ENCODE peak calls at places on chromosomes 16 and 17, in five cellular contexts. N is WERI-Rb-1, L is neuronal stem cell, Z is endodermal cell, B is aorta. M is an unnamed sample. For H3K36me3, the result is how much of the 10 kb centered on the place peaks cover.

GRCh38 chr16:86455609-86456008 is 54.7 kb upstream of the FOXF1 start:
- DNase-seq in Z (no peak), N (no peak), L (no peak), B (no peak), M (no peak)

GRCh38 chr17:65604070-65604469 is 42.6 kb upstream of the AXIN2 start:
- DNase-seq in L (no peak), Z (no peak), N (no peak), B (no peak), M (no peak)

GRCh38 chr17:57714660-57715059 is 30.4 kb downstream of the CCDC182 start:
- DNase-seq in N (no peak), Z (peak), L (no peak), B (no peak), M (no peak)

GRCh38 chr17:76365256-76365903 is 11.7 kb upstream of the PRPSAP1 start:
- DNase-seq in N (no peak), L (no peak), B (no peak), Z (peak), M (no peak)

GRCh38 chr16:79509221-79509631 is 91.3 kb downstream of the MAF start:
- DNase-seq in L (no peak), N (no peak), B (peak), Z (peak), M (no peak)

GRCh38 chr17:21843318-21843865 is 151.1 kb downstream of the KCNJ18 start:
- DNase-seq in B (no peak), L (no peak), N (no peak), Z (no peak), M (no peak)

GRCh38 chr17:27241346-27241946 is 52.5 kb upstream of the WSB1 start:
- DNase-seq in Z (peak), N (no peak), L (no peak), B (no peak), M (no peak)

GRCh38 chr16:23595246-23595950 is 718 bp downstream of the NDUFAB1 start:
- DNase-seq in L (no peak), B (no peak), Z (no peak), N (no peak), M (no peak)

GRCh38 chr17:2189231-2189630 is 114.4 kb downstream of the SMG6 start:
- DNase-seq in N (no peak), L (no peak), Z (no peak), B (no peak), M (no peak)

GRCh38 chr16:67185003-67185865 is 1.5 kb upstream of the MATCAP1 start:
- DNase-seq in B (peak), N (peak), L (peak), Z (peak), M (peak)

GRCh38 chr16:31329671-31330552 is 25.1 kb upstream of the ITGAX start:
- DNase-seq in B (no peak), N (no peak), L (no peak), Z (peak), M (no peak)

GRCh38 chr16:29745853-29746345 is at the start of gene C16orf54:
- DNase-seq in L (no peak), Z (no peak), N (no peak), B (peak), M (peak)

GRCh38 chr17:17344507-17345293 is 41.5 kb downstream of the NT5M start:
- DNase-seq in L (no peak), Z (peak), N (no peak), B (peak), M (no peak)

GRCh38 chr16:9042943-9043680 is 48.3 kb upstream of the HAPSTR1 start:
- DNase-seq in Z (no peak), B (no peak), N (no peak), L (no peak), M (no peak)

GRCh38 chr17:41394254-41395016 is 3.0 kb downstream of the KRT31 start:
- DNase-seq in L (no peak), Z (peak), B (no peak), N (no peak), M (no peak)

GRCh38 chr16:56325956-56326355 is 99.4 kb downstream of the AMFR start:
- DNase-seq in L (no peak), N (no peak), B (no peak), Z (no peak), M (no peak)

GRCh38 chr17:56121661-56122060 is 31.6 kb upstream of the ANKFN1 start:
- DNase-seq in B (no peak), N (peak), L (no peak), Z (no peak), M (no peak)

GRCh38 chr17:66909811-66910210 is 54.7 kb upstream of the CACNG4 start:
- DNase-seq in N (no peak), L (no peak), B (no peak), Z (no peak), M (no peak)

DNA sequence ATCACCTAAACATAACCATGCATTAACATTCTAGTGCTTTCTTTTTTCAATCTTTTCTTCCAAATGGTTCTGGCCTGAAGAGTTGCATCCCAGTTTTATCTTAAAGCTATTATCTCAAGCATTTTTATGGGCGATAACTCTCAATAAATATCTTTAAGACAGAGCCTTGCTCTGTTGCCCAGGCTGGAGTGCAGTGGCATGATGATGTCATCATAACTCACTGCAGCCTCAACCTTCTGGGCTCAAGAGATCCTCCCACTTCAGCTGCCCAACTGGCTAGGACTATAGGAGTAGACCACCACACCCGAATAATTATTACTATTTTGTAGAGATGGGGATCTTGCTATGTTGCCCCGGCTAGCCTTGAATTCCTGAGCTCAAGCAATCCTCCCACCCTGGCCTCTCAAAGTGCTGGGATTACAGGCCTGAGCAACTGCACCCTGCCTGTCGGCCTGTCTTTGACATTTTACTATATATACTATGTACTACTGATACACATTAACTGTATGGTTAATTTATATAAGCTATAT is 26.1 kb upstream of the CYTH1 start:
- DNase-seq in L (no peak), N (no peak), B (no peak), Z (no peak), M (no peak)
- H3K36me3 ChIP-seq in L (under half), N (half or more), B (under half), Z (half or more), M (half or more)

DNA sequence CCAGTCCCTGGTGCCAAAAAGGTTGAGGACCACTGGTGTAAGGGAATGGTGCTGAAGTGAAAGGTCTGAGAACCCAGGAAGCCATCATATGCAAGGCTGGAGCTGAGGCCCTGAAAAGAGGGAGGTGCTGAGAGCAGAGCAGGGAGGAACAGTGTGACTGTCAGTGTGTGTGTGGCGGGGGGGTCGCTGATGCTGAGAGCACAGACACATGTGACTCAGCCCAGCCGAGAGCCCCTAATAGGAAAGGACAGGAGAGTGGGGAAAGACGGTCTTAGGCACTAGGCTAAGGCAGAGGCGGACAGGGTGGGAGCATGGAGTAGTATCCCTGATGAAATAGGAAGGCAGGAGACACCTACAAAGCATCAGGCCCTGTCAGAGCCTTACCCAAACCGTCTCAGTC is 1.2 kb downstream of the B9D1 start:
- DNase-seq in N (no peak), L (no peak), B (peak), Z (peak), M (peak)
- H3K4me3 ChIP-seq in N (no peak), L (no peak), B (no peak), Z (no peak), M (no peak)

GRCh38 chr16:72256398-72257048 is 84.6 kb upstream of the PMFBP1 start:
- DNase-seq in B (no peak), L (no peak), Z (no peak), N (no peak), M (no peak)
- H3K27ac ChIP-seq in B (no peak), L (no peak), Z (no peak), N (no peak), M (no peak)

GRCh38 chr17:4177732-4178131 is 34.7 kb downstream of the CYB5D2 start:
- DNase-seq in L (no peak), N (no peak), B (no peak), Z (no peak), M (no peak)
- H3K36me3 ChIP-seq in L (half or more), N (half or more), B (under half), Z (half or more), M (under half)

GRCh38 chr16:25012525-25012991 is 2.6 kb downstream of the ARHGAP17 start:
- DNase-seq in B (no peak), L (no peak), Z (no peak), N (no peak), M (no peak)

GRCh38 chr16:25013751-25014499 is 1.2 kb downstream of the ARHGAP17 start:
- DNase-seq in N (no peak), B (no peak), Z (peak), L (no peak), M (no peak)

GRCh38 chr16:25011891-25012499 is 3.2 kb downstream of the ARHGAP17 start:
- DNase-seq in N (no peak), B (no peak), Z (no peak), L (no peak), M (no peak)

GRCh38 chr16:25014500-25015147 is 545 bp downstream of the ARHGAP17 start:
- DNase-seq in B (peak), N (peak), L (peak), Z (peak), M (peak)

GRCh38 chr16:25013049-25013448 is 2.1 kb downstream of the ARHGAP17 start:
- DNase-seq in L (no peak), Z (no peak), B (no peak), N (no peak), M (no peak)
- H3K4me3 ChIP-seq in L (no peak), Z (peak), B (no peak), N (no peak), M (no peak)

GRCh38 chr16:80938035-80938927 is 68.4 kb downstream of the CMC2 start:
- DNase-seq in L (peak), Z (no peak), N (no peak), B (peak), M (no peak)
- H3K27ac ChIP-seq in L (peak), Z (peak), N (no peak), B (no peak), M (no peak)

GRCh38 chr16:70345840-70346239 is 863 bp upstream of the DDX19A start:
- DNase-seq in Z (no peak), N (no peak), L (no peak), B (no peak), M (no peak)

GRCh38 chr16:70349783-70350182 is 3.1 kb downstream of the DDX19A start:
- DNase-seq in B (no peak), L (no peak), N (no peak), Z (no peak), M (no peak)

GRCh38 chr16:70348991-70349390 is 2.3 kb downstream of the DDX19A start:
- DNase-seq in B (no peak), L (no peak), N (no peak), Z (no peak), M (no peak)
- H3K36me3 ChIP-seq in B (under half), L (under half), N (under half), Z (under half), M (under half)

GRCh38 chr17:77428020-77428781 is 287.4 kb downstream of the SEC14L1 start:
- DNase-seq in L (no peak), N (no peak), B (no peak), Z (no peak), M (no peak)
- H3K4me3 ChIP-seq in L (no peak), N (no peak), B (no peak), Z (no peak), M (no peak)

DNA sequence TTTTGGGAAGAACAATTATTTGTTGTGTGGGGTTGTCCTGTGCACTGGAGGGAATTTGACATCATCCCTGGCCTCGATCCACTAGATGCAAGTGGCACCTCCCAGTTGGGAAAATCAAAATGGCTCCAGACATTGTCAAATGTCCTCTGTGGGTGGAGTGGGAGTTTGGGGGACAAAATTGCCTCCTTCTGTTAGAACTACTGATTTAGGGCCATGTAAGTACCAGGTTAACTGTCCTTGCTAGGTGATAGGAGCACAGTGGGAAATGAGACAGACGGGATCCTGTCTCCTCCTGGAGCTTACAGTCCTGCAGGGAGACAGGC is 56.8 kb downstream of the ARHGAP23 start:
- DNase-seq in L (no peak), N (no peak), Z (no peak), B (no peak), M (no peak)
- H3K27ac ChIP-seq in L (no peak), N (no peak), Z (no peak), B (no peak), M (no peak)

GRCh38 chr16:14652726-14653125 is 20.0 kb downstream of the BFAR start:
- DNase-seq in N (no peak), B (no peak), L (no peak), Z (no peak), M (no peak)

GRCh38 chr16:14649816-14650215 is 17.1 kb downstream of the BFAR start:
- DNase-seq in B (no peak), N (no peak), L (no peak), Z (no peak), M (no peak)

GRCh38 chr16:14650629-14651028 is 17.9 kb downstream of the BFAR start:
- DNase-seq in N (no peak), Z (no peak), L (no peak), B (no peak), M (no peak)
- H3K36me3 ChIP-seq in N (half or more), Z (half or more), L (under half), B (under half), M (under half)